ENCODE peak calls at places on chromosomes 13 and 19, in seven cellular contexts. V is CD4-positive, alpha-beta T cell; U is fibroblast of lung; T is kidney; F is Peyer's patch; K is cardiac fibroblast; D is H9. M is an unnamed sample.

GRCh38 chr13:111280226-111280625 is 40.2 kb upstream of the TEX29 start:
- DNase-seq in V (no peak), U (no peak), T (no peak), F (no peak), K (no peak), D (no peak), M (no peak)

GRCh38 chr13:59034198-59034597 is 1129.5 kb downstream of the DIAPH3 start:
- DNase-seq in V (no peak), U (no peak), T (no peak), F (no peak), K (no peak), D (no peak), M (no peak)

GRCh38 chr19:56477429-56478338 is 539 bp upstream of the ZNF667 start:
- DNase-seq in V (peak), U (peak), T (peak), F (peak), K (peak), D (peak), M (no peak)

GRCh38 chr13:105153626-105154025 is 1381.8 kb downstream of the EFNB2 start:
- DNase-seq in V (no peak), U (peak), T (no peak), F (no peak), K (peak), D (no peak), M (no peak)

GRCh38 chr19:43774103-43774939 is 6.5 kb downstream of the KCNN4 start:
- DNase-seq in V (no peak), U (peak), T (no peak), F (peak), K (peak), D (peak), M (peak)

GRCh38 chr13:80037505-80037888 is 303.4 kb downstream of the SPRY2 start:
- DNase-seq in V (no peak), U (peak), T (no peak), F (no peak), K (peak), D (no peak), M (no peak)

GRCh38 chr19:29671393-29672076 is 6.3 kb downstream of the PLEKHF1 start:
- DNase-seq in V (peak), U (peak), T (peak), F (no peak), K (peak), D (no peak), M (no peak)

GRCh38 chr13:100547805-100548204 is 40.8 kb downstream of the GGACT start:
- DNase-seq in V (no peak), U (no peak), T (no peak), F (no peak), K (no peak), D (no peak), M (no peak)

GRCh38 chr19:13057147-13057572 is 45.5 kb downstream of the LYL1 start:
- DNase-seq in V (no peak), U (no peak), T (no peak), F (no peak), K (no peak), D (no peak), M (no peak)

GRCh38 chr13:102033316-102033715 is 368.5 kb downstream of the FGF14 start:
- DNase-seq in V (no peak), U (no peak), T (no peak), F (no peak), K (no peak), D (no peak), M (no peak)

GRCh38 chr13:50521750-50522149 is 321.7 kb downstream of the DLEU7 start:
- DNase-seq in V (no peak), U (peak), T (no peak), F (no peak), K (peak), D (no peak), M (no peak)

GRCh38 chr13:94251801-94252200 is 227.7 kb downstream of the DCT start:
- DNase-seq in V (no peak), U (peak), T (no peak), F (no peak), K (peak), D (no peak), M (no peak)

GRCh38 chr19:12126707-12127106 is 13.4 kb downstream of the ZNF20 start:
- DNase-seq in V (no peak), U (no peak), T (no peak), F (no peak), K (peak), D (no peak), M (no peak)

GRCh38 chr13:50366488-50367174 is 351.4 kb downstream of the KCNRG start:
- DNase-seq in V (no peak), U (no peak), T (no peak), F (no peak), K (no peak), D (no peak), M (no peak)

GRCh38 chr13:46552302-46552680 is 679 bp upstream of the LRCH1 start:
- DNase-seq in V (no peak), U (no peak), T (no peak), F (no peak), K (no peak), D (no peak), M (no peak)

GRCh38 chr13:111552891-111553637 is 232.6 kb downstream of the TEX29 start:
- DNase-seq in V (no peak), U (no peak), T (peak), F (no peak), K (no peak), D (no peak), M (no peak)

GRCh38 chr13:94776956-94777355 is 64.6 kb upstream of the SOX21 start:
- DNase-seq in V (no peak), U (peak), T (no peak), F (no peak), K (peak), D (no peak), M (no peak)

GRCh38 chr19:1825909-1826556 is 14.0 kb upstream of the ATP8B3 start:
- DNase-seq in V (peak), U (peak), T (no peak), F (peak), K (peak), D (peak), M (peak)

GRCh38 chr19:36256853-36257511 is 42.1 kb downstream of the ZNF146 start:
- DNase-seq in V (no peak), U (no peak), T (no peak), F (no peak), K (no peak), D (no peak), M (no peak)

GRCh38 chr19:8483165-8483564 is 19.3 kb downstream of the PRAM1 start:
- DNase-seq in V (no peak), U (no peak), T (no peak), F (peak), K (no peak), D (no peak), M (no peak)

GRCh38 chr13:86725105-86725504 is 925.9 kb upstream of the SLITRK6 start:
- DNase-seq in V (no peak), U (no peak), T (no peak), F (no peak), K (no peak), D (peak), M (no peak)

GRCh38 chr13:78241278-78241919 is 322.8 kb upstream of the EDNRB start:
- DNase-seq in V (no peak), U (peak), T (peak), F (peak), K (peak), D (peak), M (no peak)

GRCh38 chr19:54105796-54106195 is 3.1 kb downstream of the NDUFA3 start:
- DNase-seq in V (no peak), U (no peak), T (peak), F (no peak), K (no peak), D (no peak), M (no peak)

GRCh38 chr13:39596685-39597084 is 6.3 kb downstream of the LHFPL6 start:
- DNase-seq in V (no peak), U (no peak), T (no peak), F (no peak), K (no peak), D (no peak), M (no peak)

GRCh38 chr19:16618248-16618647 is 9.8 kb downstream of the MED26 start:
- DNase-seq in V (no peak), U (no peak), T (no peak), F (no peak), K (no peak), D (no peak), M (no peak)

GRCh38 chr19:34430738-34431625 is 2.8 kb downstream of the UBA2 start:
- DNase-seq in V (peak), U (peak), T (no peak), F (no peak), K (peak), D (no peak), M (no peak)

GRCh38 chr19:17739121-17739875 is 12.0 kb upstream of the FCHO1 start:
- DNase-seq in V (no peak), U (no peak), T (no peak), F (no peak), K (no peak), D (no peak), M (no peak)

GRCh38 chr13:27034678-27035111 is 136.9 kb downstream of the USP12 start:
- DNase-seq in V (no peak), U (no peak), T (no peak), F (no peak), K (no peak), D (peak), M (no peak)

GRCh38 chr13:95437561-95437960 is 115.0 kb upstream of the CLDN10 start:
- DNase-seq in V (no peak), U (peak), T (no peak), F (no peak), K (no peak), D (no peak), M (no peak)

GRCh38 chr19:46427518-46427917 is 1.2 kb downstream of the PNMA8C start:
- DNase-seq in V (no peak), U (no peak), T (no peak), F (no peak), K (no peak), D (no peak), M (no peak)

GRCh38 chr19:46043519-46043918 is 2.7 kb upstream of the IGFL4 start:
- DNase-seq in V (no peak), U (no peak), T (no peak), F (no peak), K (no peak), D (no peak), M (no peak)

GRCh38 chr19:2113436-2114211 is 16.9 kb downstream of the IZUMO4 start:
- DNase-seq in V (no peak), U (peak), T (no peak), F (no peak), K (peak), D (no peak), M (no peak)

GRCh38 chr13:113152894-113153809 is 5.3 kb upstream of the PROZ start:
- DNase-seq in V (no peak), U (peak), T (peak), F (peak), K (peak), D (peak), M (no peak)
- TF ChIP-seq CTCF in V (no peak), U (no peak), T (no peak), F (no peak), K (no peak), D (no peak), M (no peak)

DNA sequence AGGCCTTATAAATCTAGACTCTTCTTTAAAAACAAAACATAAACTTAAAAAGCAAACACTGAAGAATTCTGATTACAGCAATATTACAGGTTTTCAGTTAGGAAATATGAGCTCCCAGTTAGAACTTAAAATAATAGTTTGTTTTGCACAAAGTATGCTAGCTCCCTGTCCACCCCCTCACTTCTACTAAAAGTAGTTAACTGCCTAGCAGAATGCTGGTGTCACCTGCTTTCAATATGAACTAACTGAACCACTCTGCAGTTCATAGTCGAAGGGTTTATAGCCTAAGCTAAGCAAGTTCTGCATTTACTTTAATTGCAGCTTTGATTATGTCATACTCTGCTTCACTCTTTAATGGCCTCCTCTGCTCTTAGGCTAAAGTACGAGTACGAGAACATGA is 278.6 kb upstream of the ARGLU1 start:
- DNase-seq in V (no peak), U (no peak), T (no peak), F (no peak), K (no peak), D (no peak), M (no peak)
- TF ChIP-seq CTCF in V (no peak), U (no peak), T (no peak), F (no peak), K (no peak), D (no peak), M (no peak)

GRCh38 chr19:58007285-58007684 is 4.7 kb upstream of the ZNF606 start:
- DNase-seq in V (no peak), U (no peak), T (no peak), F (no peak), K (no peak), D (peak), M (no peak)
- TF ChIP-seq CTCF in V (no peak), U (no peak), T (no peak), F (no peak), K (peak), D (peak), M (no peak)

DNA sequence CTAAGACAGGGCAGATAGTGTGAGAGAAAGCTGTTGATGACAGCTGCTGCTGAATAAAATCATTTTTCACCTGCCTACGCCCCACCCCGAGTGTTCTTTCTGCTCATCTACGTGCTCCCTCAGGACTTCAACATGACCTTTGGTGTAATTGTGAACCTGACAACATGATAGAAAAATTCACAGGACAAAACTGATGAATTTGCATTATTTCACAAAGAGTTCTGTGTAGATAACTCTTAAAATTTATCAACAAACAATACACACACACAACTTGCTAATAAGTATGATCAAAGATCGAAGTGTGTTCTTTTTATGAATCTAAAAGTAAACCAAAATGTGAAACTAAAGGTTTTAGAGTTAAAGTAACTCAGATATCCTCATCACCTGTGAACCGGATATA is 1294.2 kb upstream of the ATXN8OS start:
- DNase-seq in V (no peak), U (no peak), T (no peak), F (no peak), K (no peak), D (no peak), M (no peak)
- TF ChIP-seq CTCF in V (no peak), U (no peak), T (no peak), F (no peak), K (no peak), D (no peak), M (no peak)

DNA sequence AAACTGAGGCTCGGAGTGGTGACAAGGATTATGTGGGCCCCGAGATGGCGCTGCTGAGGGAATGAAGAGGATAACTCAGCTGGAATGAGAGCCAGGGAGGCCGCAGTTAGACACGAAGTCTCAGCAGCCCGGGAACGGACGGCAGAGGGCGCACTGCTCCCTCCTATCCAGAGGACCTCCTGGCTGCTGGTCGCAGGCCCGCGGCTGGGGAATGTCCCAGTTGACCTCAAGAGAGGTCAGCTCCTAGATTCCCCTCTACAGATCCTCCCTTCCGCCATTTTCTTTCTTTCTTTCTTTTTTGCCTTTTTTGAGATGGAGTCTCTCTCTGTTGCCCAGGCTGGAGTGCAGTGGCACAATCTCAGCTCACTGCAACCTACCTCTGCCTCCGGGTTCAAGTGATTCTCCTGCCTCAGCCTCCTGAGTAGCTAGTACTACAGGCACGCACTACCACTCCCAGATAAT is 24.1 kb upstream of the ASPDH start:
- DNase-seq in V (peak), U (peak), T (no peak), F (peak), K (peak), D (peak), M (no peak)
- TF ChIP-seq CTCF in V (peak), U (peak), T (peak), F (peak), K (peak), D (peak), M (peak)

DNA sequence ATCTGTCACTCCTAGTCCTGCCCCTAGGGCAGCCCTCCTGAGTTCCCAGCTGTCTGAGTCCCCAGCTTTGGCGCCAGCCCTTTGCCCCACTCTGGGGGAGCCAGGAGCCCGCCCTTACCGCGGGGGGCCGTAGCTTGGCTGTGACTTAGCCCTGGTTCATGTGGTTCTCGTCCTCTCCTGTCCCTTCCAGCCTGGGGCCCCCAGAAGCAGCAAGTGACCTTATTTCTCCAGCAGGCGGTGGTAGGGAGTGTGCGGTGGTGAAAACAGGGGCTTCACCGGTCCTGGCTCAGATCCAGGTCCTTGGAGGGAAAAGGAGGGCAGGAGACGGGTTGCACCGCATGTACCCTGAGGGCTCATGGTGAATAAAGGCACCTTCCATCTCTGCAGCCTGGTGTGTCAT is 7.9 kb downstream of the GIPC3 start:
- DNase-seq in V (no peak), U (no peak), T (no peak), F (no peak), K (no peak), D (peak), M (no peak)
- TF ChIP-seq CTCF in V (no peak), U (no peak), T (no peak), F (no peak), K (no peak), D (peak), M (no peak)

GRCh38 chr13:61204025-61204424 is 211.6 kb downstream of the PCDH20 start:
- DNase-seq in V (no peak), U (no peak), T (no peak), F (no peak), K (no peak), D (no peak), M (no peak)
- TF ChIP-seq CTCF in V (no peak), U (no peak), T (no peak), F (no peak), K (no peak), D (no peak), M (no peak)